ENCODE peak calls at places on chromosomes 13 and 19, in eight cellular contexts. One of them, this sample, is unnamed.

GRCh38 chr13:45518525-45519235 is 53.9 kb downstream of the COG3 start:
- DNase-seq in fibroblast of the aortic adventitia: peak
- DNase-seq in body of pancreas: no peak
- DNase-seq in breast epithelium: no peak
- DNase-seq in A549: no peak
- DNase-seq in fibroblast of pulmonary artery: peak
- DNase-seq in AG09309: no peak
- DNase-seq in neural progenitor cell: no peak
- DNase-seq in this sample: peak

GRCh38 chr19:53844849-53845246 is 20.7 kb upstream of the NLRP12 start:
- DNase-seq in fibroblast of the aortic adventitia: no peak
- DNase-seq in body of pancreas: no peak
- DNase-seq in breast epithelium: no peak
- DNase-seq in A549: no peak
- DNase-seq in fibroblast of pulmonary artery: no peak
- DNase-seq in AG09309: no peak
- DNase-seq in neural progenitor cell: no peak
- DNase-seq in this sample: no peak

GRCh38 chr19:16649734-16650133 is 10.2 kb downstream of the SMIM7 start:
- DNase-seq in fibroblast of the aortic adventitia: peak
- DNase-seq in body of pancreas: no peak
- DNase-seq in breast epithelium: no peak
- DNase-seq in A549: no peak
- DNase-seq in fibroblast of pulmonary artery: no peak
- DNase-seq in AG09309: no peak
- DNase-seq in neural progenitor cell: no peak
- DNase-seq in this sample: no peak

GRCh38 chr13:96444676-96445075 is 354.8 kb downstream of the HS6ST3 start:
- DNase-seq in fibroblast of the aortic adventitia: no peak
- DNase-seq in body of pancreas: no peak
- DNase-seq in breast epithelium: no peak
- DNase-seq in A549: no peak
- DNase-seq in fibroblast of pulmonary artery: no peak
- DNase-seq in AG09309: no peak
- DNase-seq in neural progenitor cell: no peak
- DNase-seq in this sample: no peak

GRCh38 chr19:16226184-16226591 is 28.5 kb downstream of the AP1M1 start:
- DNase-seq in fibroblast of the aortic adventitia: no peak
- DNase-seq in body of pancreas: no peak
- DNase-seq in breast epithelium: no peak
- DNase-seq in A549: no peak
- DNase-seq in fibroblast of pulmonary artery: no peak
- DNase-seq in AG09309: no peak
- DNase-seq in neural progenitor cell: no peak
- DNase-seq in this sample: no peak

GRCh38 chr19:34825212-34825611 is 52.2 kb upstream of the ZNF599 start:
- DNase-seq in fibroblast of the aortic adventitia: no peak
- DNase-seq in body of pancreas: no peak
- DNase-seq in breast epithelium: no peak
- DNase-seq in A549: no peak
- DNase-seq in fibroblast of pulmonary artery: no peak
- DNase-seq in AG09309: no peak
- DNase-seq in neural progenitor cell: no peak
- DNase-seq in this sample: no peak

GRCh38 chr19:28168557-28168956 is 1044.4 kb downstream of the UQCRFS1 start:
- DNase-seq in fibroblast of the aortic adventitia: no peak
- DNase-seq in body of pancreas: no peak
- DNase-seq in breast epithelium: no peak
- DNase-seq in A549: no peak
- DNase-seq in fibroblast of pulmonary artery: no peak
- DNase-seq in AG09309: no peak
- DNase-seq in neural progenitor cell: peak
- DNase-seq in this sample: no peak

GRCh38 chr19:49506575-49507105 is 5.8 kb upstream of the FCGRT start:
- DNase-seq in fibroblast of the aortic adventitia: peak
- DNase-seq in body of pancreas: peak
- DNase-seq in breast epithelium: no peak
- DNase-seq in A549: peak
- DNase-seq in fibroblast of pulmonary artery: peak
- DNase-seq in AG09309: no peak
- DNase-seq in neural progenitor cell: peak
- DNase-seq in this sample: no peak

GRCh38 chr13:20000062-20000552 is 41.6 kb downstream of the ZMYM2 start:
- DNase-seq in fibroblast of the aortic adventitia: no peak
- DNase-seq in body of pancreas: no peak
- DNase-seq in breast epithelium: no peak
- DNase-seq in A549: no peak
- DNase-seq in fibroblast of pulmonary artery: no peak
- DNase-seq in AG09309: no peak
- DNase-seq in neural progenitor cell: no peak
- DNase-seq in this sample: no peak

GRCh38 chr19:799076-799881 is 2.0 kb downstream of the PTBP1 start:
- DNase-seq in fibroblast of the aortic adventitia: peak
- DNase-seq in body of pancreas: peak
- DNase-seq in breast epithelium: no peak
- DNase-seq in A549: no peak
- DNase-seq in fibroblast of pulmonary artery: peak
- DNase-seq in AG09309: no peak
- DNase-seq in neural progenitor cell: peak
- DNase-seq in this sample: no peak

GRCh38 chr19:2269244-2270156 is 12.5 kb downstream of the PEAK3 start:
- DNase-seq in fibroblast of the aortic adventitia: peak
- DNase-seq in body of pancreas: peak
- DNase-seq in breast epithelium: peak
- DNase-seq in A549: peak
- DNase-seq in fibroblast of pulmonary artery: peak
- DNase-seq in AG09309: peak
- DNase-seq in neural progenitor cell: peak
- DNase-seq in this sample: peak

GRCh38 chr13:81602236-81602635 is 1261.3 kb upstream of the SPRY2 start:
- DNase-seq in fibroblast of the aortic adventitia: no peak
- DNase-seq in body of pancreas: no peak
- DNase-seq in breast epithelium: no peak
- DNase-seq in A549: no peak
- DNase-seq in fibroblast of pulmonary artery: no peak
- DNase-seq in AG09309: no peak
- DNase-seq in neural progenitor cell: no peak
- DNase-seq in this sample: no peak

GRCh38 chr13:37618554-37618953 is 20.0 kb upstream of the POSTN start:
- DNase-seq in fibroblast of the aortic adventitia: peak
- DNase-seq in body of pancreas: no peak
- DNase-seq in breast epithelium: no peak
- DNase-seq in A549: no peak
- DNase-seq in fibroblast of pulmonary artery: peak
- DNase-seq in AG09309: peak
- DNase-seq in neural progenitor cell: no peak
- DNase-seq in this sample: no peak

GRCh38 chr19:29845576-29846176 is 33.9 kb downstream of the CCNE1 start:
- DNase-seq in fibroblast of the aortic adventitia: peak
- DNase-seq in body of pancreas: no peak
- DNase-seq in breast epithelium: no peak
- DNase-seq in A549: peak
- DNase-seq in fibroblast of pulmonary artery: peak
- DNase-seq in AG09309: no peak
- DNase-seq in neural progenitor cell: peak
- DNase-seq in this sample: no peak

GRCh38 chr19:29842471-29843179 is 30.8 kb downstream of the CCNE1 start:
- DNase-seq in fibroblast of the aortic adventitia: no peak
- DNase-seq in body of pancreas: no peak
- DNase-seq in breast epithelium: no peak
- DNase-seq in A549: no peak
- DNase-seq in fibroblast of pulmonary artery: no peak
- DNase-seq in AG09309: no peak
- DNase-seq in neural progenitor cell: no peak
- DNase-seq in this sample: no peak

GRCh38 chr19:29841559-29842367 is 30.0 kb downstream of the CCNE1 start:
- DNase-seq in fibroblast of the aortic adventitia: peak
- DNase-seq in body of pancreas: no peak
- DNase-seq in breast epithelium: no peak
- DNase-seq in A549: peak
- DNase-seq in fibroblast of pulmonary artery: peak
- DNase-seq in AG09309: no peak
- DNase-seq in neural progenitor cell: peak
- DNase-seq in this sample: no peak

GRCh38 chr19:29843180-29844051 is 31.6 kb downstream of the CCNE1 start:
- DNase-seq in fibroblast of the aortic adventitia: peak
- DNase-seq in body of pancreas: no peak
- DNase-seq in breast epithelium: no peak
- DNase-seq in A549: no peak
- DNase-seq in fibroblast of pulmonary artery: peak
- DNase-seq in AG09309: no peak
- DNase-seq in neural progenitor cell: peak
- DNase-seq in this sample: no peak

DNA sequence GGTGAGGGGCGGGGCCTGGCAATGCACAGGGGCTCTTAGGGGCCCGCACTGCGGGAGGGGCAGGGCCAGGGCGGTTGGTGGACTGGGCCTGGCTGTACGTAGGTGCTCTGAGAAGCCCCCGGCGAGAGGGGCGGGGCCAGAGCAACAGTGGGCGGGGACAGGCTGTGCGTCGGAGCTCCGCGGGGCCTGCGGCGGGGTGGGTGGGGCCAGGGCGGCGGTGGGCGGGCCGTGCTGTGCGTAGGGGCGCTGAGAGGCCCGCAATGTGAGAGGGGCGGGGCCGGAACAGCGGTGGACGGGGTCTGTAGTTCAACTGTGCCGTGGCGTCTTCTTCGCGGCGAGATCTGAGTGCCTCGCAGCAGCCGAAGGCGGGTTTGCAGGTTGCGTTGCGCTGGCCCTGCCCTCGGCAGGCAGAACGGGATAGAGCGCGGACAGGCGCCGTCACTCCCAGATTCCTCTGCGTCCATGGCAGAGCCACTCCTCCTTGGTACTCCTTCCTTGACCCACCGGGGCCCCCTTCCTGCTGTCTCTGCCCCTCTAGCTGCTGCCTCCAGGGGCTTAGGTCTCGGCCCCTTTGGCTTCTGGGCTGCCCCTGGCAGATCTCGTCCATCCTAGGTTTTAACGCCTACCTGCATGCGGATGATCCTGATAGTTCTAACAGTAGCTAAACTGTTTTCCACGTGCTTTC is 33.2 kb downstream of the CCNE1 start:
- DNase-seq in fibroblast of the aortic adventitia: peak
- DNase-seq in body of pancreas: peak
- DNase-seq in breast epithelium: peak
- DNase-seq in A549: peak
- DNase-seq in fibroblast of pulmonary artery: peak
- DNase-seq in AG09309: peak
- DNase-seq in neural progenitor cell: peak
- DNase-seq in this sample: peak
- TF ChIP-seq CTCF in fibroblast of the aortic adventitia: no peak
- TF ChIP-seq CTCF in body of pancreas: no peak
- TF ChIP-seq CTCF in breast epithelium: no peak
- TF ChIP-seq CTCF in A549: no peak
- TF ChIP-seq CTCF in fibroblast of pulmonary artery: no peak
- TF ChIP-seq CTCF in AG09309: no peak
- TF ChIP-seq CTCF in neural progenitor cell: peak
- TF ChIP-seq CTCF in this sample: no peak

GRCh38 chr19:12940897-12941296 is 2.5 kb downstream of the CALR start:
- DNase-seq in fibroblast of the aortic adventitia: no peak
- DNase-seq in body of pancreas: no peak
- DNase-seq in breast epithelium: no peak
- DNase-seq in A549: no peak
- DNase-seq in fibroblast of pulmonary artery: no peak
- DNase-seq in AG09309: no peak
- DNase-seq in neural progenitor cell: no peak
- DNase-seq in this sample: no peak

GRCh38 chr19:12946092-12946845 is 607 bp downstream of the RAD23A start:
- DNase-seq in fibroblast of the aortic adventitia: peak
- DNase-seq in body of pancreas: peak
- DNase-seq in breast epithelium: peak
- DNase-seq in A549: no peak
- DNase-seq in fibroblast of pulmonary artery: peak
- DNase-seq in AG09309: no peak
- DNase-seq in neural progenitor cell: peak
- DNase-seq in this sample: peak

GRCh38 chr19:12945479-12946091 is at the start of gene RAD23A:
- DNase-seq in fibroblast of the aortic adventitia: peak
- DNase-seq in body of pancreas: peak
- DNase-seq in breast epithelium: peak
- DNase-seq in A549: peak
- DNase-seq in fibroblast of pulmonary artery: peak
- DNase-seq in AG09309: peak
- DNase-seq in neural progenitor cell: peak
- DNase-seq in this sample: peak

GRCh38 chr19:12944064-12944674 is 1.5 kb upstream of the RAD23A start:
- DNase-seq in fibroblast of the aortic adventitia: no peak
- DNase-seq in body of pancreas: no peak
- DNase-seq in breast epithelium: no peak
- DNase-seq in A549: no peak
- DNase-seq in fibroblast of pulmonary artery: no peak
- DNase-seq in AG09309: no peak
- DNase-seq in neural progenitor cell: no peak
- DNase-seq in this sample: no peak

DNA sequence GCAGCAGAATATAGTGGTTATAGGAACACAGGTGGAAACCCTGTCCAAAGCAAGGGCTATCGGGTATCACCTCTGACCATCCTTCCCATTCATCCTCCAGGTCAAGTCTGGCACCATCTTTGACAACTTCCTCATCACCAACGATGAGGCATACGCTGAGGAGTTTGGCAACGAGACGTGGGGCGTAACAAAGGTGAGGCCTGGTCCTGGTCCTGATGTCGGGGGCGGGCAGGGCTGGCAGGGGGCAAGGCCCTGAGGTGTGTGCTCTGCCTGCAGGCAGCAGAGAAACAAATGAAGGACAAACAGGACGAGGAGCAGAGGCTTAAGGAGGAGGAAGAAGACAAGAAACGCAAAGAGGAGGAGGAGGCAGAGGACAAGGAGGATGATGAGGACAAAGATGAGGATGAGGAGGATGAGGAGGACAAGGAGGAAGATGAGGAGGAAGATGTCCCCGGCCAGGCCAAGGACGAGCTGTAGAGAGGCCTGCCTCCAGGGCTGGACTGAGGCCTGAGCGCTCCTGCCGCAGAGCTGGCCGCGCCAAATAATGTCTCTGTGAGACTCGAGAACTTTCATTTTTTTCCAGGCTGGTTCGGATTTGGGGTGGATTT is 2.1 kb upstream of the RAD23A start:
- DNase-seq in fibroblast of the aortic adventitia: no peak
- DNase-seq in body of pancreas: no peak
- DNase-seq in breast epithelium: no peak
- DNase-seq in A549: no peak
- DNase-seq in fibroblast of pulmonary artery: no peak
- DNase-seq in AG09309: no peak
- DNase-seq in neural progenitor cell: no peak
- DNase-seq in this sample: no peak
- TF ChIP-seq CTCF in fibroblast of the aortic adventitia: no peak
- TF ChIP-seq CTCF in body of pancreas: no peak
- TF ChIP-seq CTCF in breast epithelium: no peak
- TF ChIP-seq CTCF in A549: no peak
- TF ChIP-seq CTCF in fibroblast of pulmonary artery: no peak
- TF ChIP-seq CTCF in AG09309: no peak
- TF ChIP-seq CTCF in neural progenitor cell: no peak
- TF ChIP-seq CTCF in this sample: no peak

GRCh38 chr13:110897521-110897920 is 17.3 kb downstream of the ANKRD10 start:
- DNase-seq in fibroblast of the aortic adventitia: no peak
- DNase-seq in body of pancreas: no peak
- DNase-seq in breast epithelium: no peak
- DNase-seq in A549: no peak
- DNase-seq in fibroblast of pulmonary artery: no peak
- DNase-seq in AG09309: no peak
- DNase-seq in neural progenitor cell: no peak
- DNase-seq in this sample: no peak
- TF ChIP-seq CTCF in fibroblast of the aortic adventitia: no peak
- TF ChIP-seq CTCF in body of pancreas: no peak
- TF ChIP-seq CTCF in breast epithelium: no peak
- TF ChIP-seq CTCF in A549: no peak
- TF ChIP-seq CTCF in fibroblast of pulmonary artery: no peak
- TF ChIP-seq CTCF in AG09309: no peak
- TF ChIP-seq CTCF in neural progenitor cell: no peak
- TF ChIP-seq CTCF in this sample: no peak

GRCh38 chr13:28678809-28679208 is 19.9 kb downstream of the POMP start:
- DNase-seq in fibroblast of the aortic adventitia: no peak
- DNase-seq in body of pancreas: no peak
- DNase-seq in breast epithelium: no peak
- DNase-seq in A549: no peak
- DNase-seq in fibroblast of pulmonary artery: peak
- DNase-seq in AG09309: no peak
- DNase-seq in neural progenitor cell: no peak
- DNase-seq in this sample: no peak
- TF ChIP-seq CTCF in fibroblast of the aortic adventitia: peak
- TF ChIP-seq CTCF in body of pancreas: no peak
- TF ChIP-seq CTCF in breast epithelium: no peak
- TF ChIP-seq CTCF in A549: no peak
- TF ChIP-seq CTCF in fibroblast of pulmonary artery: peak
- TF ChIP-seq CTCF in AG09309: peak
- TF ChIP-seq CTCF in neural progenitor cell: no peak
- TF ChIP-seq CTCF in this sample: peak